ENCODE peak calls at places on chromosomes 13 and 19, in seven cellular contexts. One of them, this sample, is unnamed.

GRCh38 chr13:50127017-50127725 is 111.9 kb downstream of the KCNRG start:
- DNase-seq in uterus: peak; percentile 49
- DNase-seq in transverse colon: peak; percentile 65
- DNase-seq in sigmoid colon: peak; percentile 88
- DNase-seq in endothelial cell of umbilical vein: no peak
- DNase-seq in heart left ventricle: peak; percentile 62
- DNase-seq in K562: no peak
- DNase-seq in this sample: no peak

GRCh38 chr13:41766439-41766838 is 194.5 kb downstream of the VWA8 start:
- DNase-seq in uterus: no peak
- DNase-seq in transverse colon: no peak
- DNase-seq in sigmoid colon: no peak
- DNase-seq in endothelial cell of umbilical vein: no peak
- DNase-seq in heart left ventricle: no peak
- DNase-seq in K562: no peak
- DNase-seq in this sample: no peak

GRCh38 chr13:101673360-101674105 is 221.1 kb downstream of the ITGBL1 start:
- DNase-seq in uterus: no peak
- DNase-seq in transverse colon: no peak
- DNase-seq in sigmoid colon: no peak
- DNase-seq in endothelial cell of umbilical vein: no peak
- DNase-seq in heart left ventricle: no peak
- DNase-seq in K562: no peak
- DNase-seq in this sample: no peak

GRCh38 chr19:29563688-29564087 is 37.9 kb downstream of the VSTM2B start:
- DNase-seq in uterus: no peak
- DNase-seq in transverse colon: no peak
- DNase-seq in sigmoid colon: no peak
- DNase-seq in endothelial cell of umbilical vein: no peak
- DNase-seq in heart left ventricle: no peak
- DNase-seq in K562: no peak
- DNase-seq in this sample: no peak

GRCh38 chr19:13466697-13467096 is 39.6 kb downstream of the CACNA1A start:
- DNase-seq in uterus: no peak
- DNase-seq in transverse colon: no peak
- DNase-seq in sigmoid colon: no peak
- DNase-seq in endothelial cell of umbilical vein: no peak
- DNase-seq in heart left ventricle: no peak
- DNase-seq in K562: no peak
- DNase-seq in this sample: no peak

GRCh38 chr13:79589605-79590511 is 108.9 kb downstream of the NDFIP2 start:
- DNase-seq in uterus: no peak
- DNase-seq in transverse colon: no peak
- DNase-seq in sigmoid colon: no peak
- DNase-seq in endothelial cell of umbilical vein: no peak
- DNase-seq in heart left ventricle: no peak
- DNase-seq in K562: no peak
- DNase-seq in this sample: no peak

GRCh38 chr19:737591-738093 is 13.3 kb upstream of the MISP start:
- DNase-seq in uterus: peak; percentile 47
- DNase-seq in transverse colon: peak; percentile 72
- DNase-seq in sigmoid colon: peak; percentile 71
- DNase-seq in endothelial cell of umbilical vein: peak; percentile 36
- DNase-seq in heart left ventricle: no peak
- DNase-seq in K562: peak; percentile 92
- DNase-seq in this sample: peak; percentile 87

GRCh38 chr13:102240110-102240509 is 161.7 kb downstream of the FGF14 start:
- DNase-seq in uterus: no peak
- DNase-seq in transverse colon: no peak
- DNase-seq in sigmoid colon: no peak
- DNase-seq in endothelial cell of umbilical vein: no peak
- DNase-seq in heart left ventricle: no peak
- DNase-seq in K562: no peak
- DNase-seq in this sample: no peak

GRCh38 chr13:34064456-34065205 is 246.7 kb downstream of the RFC3 start:
- DNase-seq in uterus: no peak
- DNase-seq in transverse colon: no peak
- DNase-seq in sigmoid colon: no peak
- DNase-seq in endothelial cell of umbilical vein: peak; percentile 81
- DNase-seq in heart left ventricle: no peak
- DNase-seq in K562: no peak
- DNase-seq in this sample: no peak

GRCh38 chr19:11737964-11738745 is 591 bp downstream of the ZNF823 start:
- DNase-seq in uterus: peak; percentile 26
- DNase-seq in transverse colon: peak; percentile 84
- DNase-seq in sigmoid colon: peak; percentile 77
- DNase-seq in endothelial cell of umbilical vein: peak; percentile 34
- DNase-seq in heart left ventricle: peak; percentile 55
- DNase-seq in K562: peak; percentile 38
- DNase-seq in this sample: peak; percentile 24

GRCh38 chr13:24516919-24517318 is 4.3 kb upstream of the PARP4 start:
- DNase-seq in uterus: no peak
- DNase-seq in transverse colon: no peak
- DNase-seq in sigmoid colon: no peak
- DNase-seq in endothelial cell of umbilical vein: no peak
- DNase-seq in heart left ventricle: no peak
- DNase-seq in K562: no peak
- DNase-seq in this sample: no peak

GRCh38 chr19:15378529-15379082 is 981 bp downstream of the AKAP8 start:
- DNase-seq in uterus: no peak
- DNase-seq in transverse colon: peak; percentile 64
- DNase-seq in sigmoid colon: peak; percentile 76
- DNase-seq in endothelial cell of umbilical vein: peak; percentile 43
- DNase-seq in heart left ventricle: no peak
- DNase-seq in K562: peak; percentile 15
- DNase-seq in this sample: peak; percentile 63

GRCh38 chr19:3224346-3225325 is at the start of gene CELF5:
- DNase-seq in uterus: peak; percentile 38
- DNase-seq in transverse colon: peak; percentile 53
- DNase-seq in sigmoid colon: no peak
- DNase-seq in endothelial cell of umbilical vein: no peak
- DNase-seq in heart left ventricle: peak; percentile 54
- DNase-seq in K562: peak; percentile 97
- DNase-seq in this sample: peak; percentile 84

GRCh38 chr19:3849092-3849491 is 19.7 kb downstream of the ZFR2 start:
- DNase-seq in uterus: no peak
- DNase-seq in transverse colon: peak; percentile 22
- DNase-seq in sigmoid colon: no peak
- DNase-seq in endothelial cell of umbilical vein: peak; percentile 9
- DNase-seq in heart left ventricle: peak; percentile 46
- DNase-seq in K562: peak; percentile 81
- DNase-seq in this sample: peak; percentile 56

DNA sequence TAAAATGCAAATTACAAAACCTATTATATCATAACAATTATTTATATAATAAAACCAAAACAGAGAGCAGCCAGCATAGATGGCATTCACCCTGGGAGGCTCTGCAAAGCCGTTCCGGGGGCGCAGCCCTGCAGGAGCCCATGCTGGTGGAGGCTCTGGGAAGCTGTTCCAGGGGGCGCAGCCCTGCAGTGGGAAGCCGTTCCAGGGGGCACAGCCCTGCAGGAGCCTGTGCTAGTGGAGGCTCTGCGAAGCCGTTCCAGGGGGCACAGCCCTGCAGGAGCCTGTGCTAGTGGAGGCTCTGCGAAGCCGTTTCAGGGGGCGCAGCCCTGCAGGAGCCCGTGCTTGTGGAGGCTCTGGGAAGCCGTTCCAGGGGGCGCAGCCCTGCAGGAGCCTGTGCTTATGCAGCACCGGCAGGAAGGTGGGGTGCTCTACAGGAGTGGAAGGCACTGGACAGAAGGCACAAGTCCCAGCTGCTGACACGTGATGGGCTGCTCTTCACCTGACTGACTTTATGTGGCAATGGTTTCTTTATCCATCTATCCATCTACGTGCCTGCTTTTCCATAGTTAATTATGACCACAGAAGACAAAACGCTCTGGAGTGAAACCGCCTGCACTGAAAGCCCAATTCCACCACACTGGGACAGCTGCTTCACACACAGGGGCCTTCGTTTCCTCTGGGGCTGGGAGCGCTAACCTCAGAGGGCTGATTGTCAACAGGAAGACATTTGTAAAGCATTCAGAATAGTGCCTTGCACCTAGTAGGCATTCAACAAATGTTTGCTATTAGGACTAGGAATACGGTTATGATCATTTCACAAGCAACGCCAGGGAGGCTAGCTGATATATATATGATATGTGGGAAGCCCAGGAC is 23.7 kb downstream of the PCID2 start:
- DNase-seq in uterus: no peak
- DNase-seq in transverse colon: no peak
- DNase-seq in sigmoid colon: no peak
- DNase-seq in endothelial cell of umbilical vein: no peak
- DNase-seq in heart left ventricle: no peak
- DNase-seq in K562: no peak
- DNase-seq in this sample: no peak
- TF ChIP-seq POLR2A in uterus: no peak
- TF ChIP-seq POLR2A in transverse colon: no peak
- TF ChIP-seq POLR2A in sigmoid colon: no peak
- TF ChIP-seq POLR2A in endothelial cell of umbilical vein: no peak
- TF ChIP-seq POLR2A in heart left ventricle: no peak
- TF ChIP-seq POLR2A in K562: no peak
- TF ChIP-seq POLR2A in this sample: no peak

GRCh38 chr19:33232656-33233055 is 7.0 kb upstream of the SLC7A10 start:
- DNase-seq in uterus: no peak
- DNase-seq in transverse colon: no peak
- DNase-seq in sigmoid colon: no peak
- DNase-seq in endothelial cell of umbilical vein: no peak
- DNase-seq in heart left ventricle: no peak
- DNase-seq in K562: no peak
- DNase-seq in this sample: no peak

GRCh38 chr19:33231511-33231910 is 5.9 kb upstream of the SLC7A10 start:
- DNase-seq in uterus: no peak
- DNase-seq in transverse colon: no peak
- DNase-seq in sigmoid colon: no peak
- DNase-seq in endothelial cell of umbilical vein: no peak
- DNase-seq in heart left ventricle: no peak
- DNase-seq in K562: no peak
- DNase-seq in this sample: no peak

GRCh38 chr19:33234736-33235135 is 9.1 kb upstream of the SLC7A10 start:
- DNase-seq in uterus: no peak
- DNase-seq in transverse colon: no peak
- DNase-seq in sigmoid colon: no peak
- DNase-seq in endothelial cell of umbilical vein: no peak
- DNase-seq in heart left ventricle: no peak
- DNase-seq in K562: no peak
- DNase-seq in this sample: no peak

GRCh38 chr19:33234092-33234491 is 8.4 kb upstream of the SLC7A10 start:
- DNase-seq in uterus: no peak
- DNase-seq in transverse colon: no peak
- DNase-seq in sigmoid colon: no peak
- DNase-seq in endothelial cell of umbilical vein: no peak
- DNase-seq in heart left ventricle: no peak
- DNase-seq in K562: no peak
- DNase-seq in this sample: no peak

GRCh38 chr19:33233056-33233873 is 7.6 kb upstream of the SLC7A10 start:
- DNase-seq in uterus: no peak
- DNase-seq in transverse colon: no peak
- DNase-seq in sigmoid colon: no peak
- DNase-seq in endothelial cell of umbilical vein: no peak
- DNase-seq in heart left ventricle: no peak
- DNase-seq in K562: no peak
- DNase-seq in this sample: no peak
- TF ChIP-seq POLR2A in uterus: no peak
- TF ChIP-seq POLR2A in transverse colon: no peak
- TF ChIP-seq POLR2A in sigmoid colon: no peak
- TF ChIP-seq POLR2A in endothelial cell of umbilical vein: no peak
- TF ChIP-seq POLR2A in heart left ventricle: no peak
- TF ChIP-seq POLR2A in K562: no peak
- TF ChIP-seq POLR2A in this sample: no peak

DNA sequence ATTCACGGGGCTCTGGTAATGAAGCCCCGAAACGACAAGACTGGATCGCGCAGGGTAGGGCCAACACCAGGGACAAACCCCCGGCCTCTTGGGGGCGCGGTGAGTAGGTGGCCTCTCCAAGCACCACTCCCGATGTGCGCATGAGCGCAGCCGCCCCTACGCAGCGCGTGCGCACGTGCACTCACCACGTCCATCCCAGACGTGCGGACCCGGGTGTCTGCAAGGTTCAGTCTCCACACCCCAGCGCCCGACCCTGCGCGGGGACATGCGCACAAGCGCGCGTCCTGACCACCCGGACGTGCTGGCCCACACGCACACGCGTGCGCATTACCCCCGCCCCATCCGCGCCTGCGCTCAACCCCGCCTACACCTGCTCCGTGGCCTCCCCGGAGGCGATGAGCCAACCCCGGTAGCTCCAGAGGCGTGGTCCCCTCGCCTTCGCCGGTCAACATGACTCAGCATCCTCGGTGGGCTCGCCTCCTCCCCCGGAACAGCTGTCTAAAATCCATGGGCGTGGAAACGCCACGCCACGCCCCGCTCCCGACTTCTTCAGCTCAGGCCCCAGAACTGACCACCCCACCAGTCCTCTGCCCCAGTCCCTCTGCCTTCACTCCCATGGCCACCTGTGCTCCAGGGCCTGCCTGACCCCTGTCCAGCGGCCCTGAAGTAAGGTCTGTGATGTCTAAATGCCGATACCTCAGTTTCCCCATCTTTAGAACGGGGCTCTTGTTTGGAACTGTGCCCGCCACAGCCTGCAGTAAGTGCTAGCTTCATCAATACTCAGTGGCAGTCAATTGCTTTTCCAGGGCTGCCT is 5.6 kb upstream of the GPI start:
- DNase-seq in uterus: peak; percentile 95
- DNase-seq in transverse colon: peak; percentile 98
- DNase-seq in sigmoid colon: peak; percentile 98
- DNase-seq in endothelial cell of umbilical vein: peak; percentile 99
- DNase-seq in heart left ventricle: peak; percentile 98
- DNase-seq in K562: peak; percentile 99
- DNase-seq in this sample: peak; percentile 95
- TF ChIP-seq POLR2A in uterus: peak; percentile 25
- TF ChIP-seq POLR2A in transverse colon: peak; percentile 56
- TF ChIP-seq POLR2A in sigmoid colon: peak; percentile 30
- TF ChIP-seq POLR2A in endothelial cell of umbilical vein: peak; percentile 88
- TF ChIP-seq POLR2A in heart left ventricle: no peak
- TF ChIP-seq POLR2A in K562: peak; percentile 59
- TF ChIP-seq POLR2A in this sample: no peak

GRCh38 chr13:51223284-51224270 is 1.4 kb downstream of the FAM124A start:
- DNase-seq in uterus: no peak
- DNase-seq in transverse colon: no peak
- DNase-seq in sigmoid colon: no peak
- DNase-seq in endothelial cell of umbilical vein: peak; percentile 18
- DNase-seq in heart left ventricle: peak; percentile 36
- DNase-seq in K562: no peak
- DNase-seq in this sample: no peak

GRCh38 chr13:51222510-51223283 is 499 bp downstream of the FAM124A start:
- DNase-seq in uterus: no peak
- DNase-seq in transverse colon: no peak
- DNase-seq in sigmoid colon: no peak
- DNase-seq in endothelial cell of umbilical vein: peak; percentile 36
- DNase-seq in heart left ventricle: no peak
- DNase-seq in K562: no peak
- DNase-seq in this sample: no peak

GRCh38 chr13:51221108-51221507 is 1.1 kb upstream of the FAM124A start:
- DNase-seq in uterus: no peak
- DNase-seq in transverse colon: no peak
- DNase-seq in sigmoid colon: no peak
- DNase-seq in endothelial cell of umbilical vein: no peak
- DNase-seq in heart left ventricle: no peak
- DNase-seq in K562: no peak
- DNase-seq in this sample: no peak

GRCh38 chr13:51220706-51221105 is 1.5 kb upstream of the FAM124A start:
- DNase-seq in uterus: no peak
- DNase-seq in transverse colon: no peak
- DNase-seq in sigmoid colon: no peak
- DNase-seq in endothelial cell of umbilical vein: no peak
- DNase-seq in heart left ventricle: no peak
- DNase-seq in K562: no peak
- DNase-seq in this sample: no peak

GRCh38 chr13:51221674-51222509 is at the start of gene FAM124A:
- DNase-seq in uterus: peak; percentile 62
- DNase-seq in transverse colon: peak; percentile 53
- DNase-seq in sigmoid colon: peak; percentile 75
- DNase-seq in endothelial cell of umbilical vein: peak; percentile 26
- DNase-seq in heart left ventricle: peak; percentile 66
- DNase-seq in K562: peak; percentile 67
- DNase-seq in this sample: peak; percentile 59
- TF ChIP-seq POLR2A in uterus: no peak
- TF ChIP-seq POLR2A in transverse colon: no peak
- TF ChIP-seq POLR2A in sigmoid colon: no peak
- TF ChIP-seq POLR2A in endothelial cell of umbilical vein: peak; percentile 32
- TF ChIP-seq POLR2A in heart left ventricle: no peak
- TF ChIP-seq POLR2A in K562: no peak
- TF ChIP-seq POLR2A in this sample: no peak

This sample was measured in GM12891.